ENCODE peak calls at places on chromosomes 16 and 17, in six cellular contexts. One of them, this sample, is unnamed.
A peak's percentile ranks its signal among the peaks of the same experiment; 100 is the strongest.

GRCh38 chr17:41009301-41009760 is 403 bp upstream of the KRTAP3-1 start:
- DNase-seq in EL: no peak
- DNase-seq in BE2C: no peak
- DNase-seq in LHCN-M2: no peak
- DNase-seq in adrenal gland: no peak
- DNase-seq in left kidney: no peak
- DNase-seq in this sample: peak; percentile 18

GRCh38 chr16:53913082-53913870 is 209.3 kb downstream of the FTO start:
- DNase-seq in left kidney: no peak
- DNase-seq in EL: peak; percentile 76
- DNase-seq in LHCN-M2: peak; percentile 95
- DNase-seq in adrenal gland: peak; percentile 80
- DNase-seq in BE2C: peak; percentile 10
- DNase-seq in this sample: no peak

GRCh38 chr16:77211880-77212735 is 12.9 kb downstream of the SYCE1L start:
- DNase-seq in BE2C: peak; percentile 77
- DNase-seq in adrenal gland: no peak
- DNase-seq in LHCN-M2: peak; percentile 71
- DNase-seq in EL: peak; percentile 18
- DNase-seq in left kidney: peak; percentile 94
- DNase-seq in this sample: peak; percentile 84

GRCh38 chr16:71230122-71230845 is at the start of gene HYDIN:
- DNase-seq in LHCN-M2: peak; percentile 24
- DNase-seq in adrenal gland: peak; percentile 86
- DNase-seq in BE2C: peak; percentile 92
- DNase-seq in left kidney: peak; percentile 97
- DNase-seq in EL: peak; percentile 58
- DNase-seq in this sample: peak; percentile 92

GRCh38 chr17:57566724-57567123 is 178.4 kb downstream of the CCDC182 start:
- DNase-seq in adrenal gland: no peak
- DNase-seq in left kidney: no peak
- DNase-seq in LHCN-M2: no peak
- DNase-seq in BE2C: peak; percentile 43
- DNase-seq in EL: no peak
- DNase-seq in this sample: no peak

GRCh38 chr17:74723891-74724290 is 11.2 kb upstream of the CD300LF start:
- DNase-seq in left kidney: no peak
- DNase-seq in BE2C: no peak
- DNase-seq in adrenal gland: no peak
- DNase-seq in LHCN-M2: no peak
- DNase-seq in EL: no peak
- DNase-seq in this sample: no peak

GRCh38 chr17:41116292-41116691 is 1.9 kb downstream of the KRTAP4-11 start:
- DNase-seq in left kidney: no peak
- DNase-seq in EL: peak; percentile 66
- DNase-seq in BE2C: no peak
- DNase-seq in adrenal gland: no peak
- DNase-seq in LHCN-M2: no peak
- DNase-seq in this sample: no peak

GRCh38 chr16:4661661-4662060 is 31.7 kb upstream of the NUDT16L1 start:
- DNase-seq in BE2C: no peak
- DNase-seq in EL: no peak
- DNase-seq in LHCN-M2: peak; percentile 56
- DNase-seq in adrenal gland: no peak
- DNase-seq in left kidney: no peak
- DNase-seq in this sample: no peak

GRCh38 chr16:19578378-19578851 is 22.9 kb downstream of the VPS35L start:
- DNase-seq in BE2C: no peak
- DNase-seq in EL: no peak
- DNase-seq in adrenal gland: no peak
- DNase-seq in left kidney: no peak
- DNase-seq in LHCN-M2: no peak
- DNase-seq in this sample: no peak

GRCh38 chr17:76121932-76122383 is 18.4 kb upstream of the EXOC7 start:
- DNase-seq in LHCN-M2: no peak
- DNase-seq in adrenal gland: no peak
- DNase-seq in BE2C: no peak
- DNase-seq in left kidney: no peak
- DNase-seq in EL: no peak
- DNase-seq in this sample: no peak

GRCh38 chr17:4074831-4075495 is 67.9 kb downstream of the ZZEF1 start:
- DNase-seq in left kidney: peak; percentile 71
- DNase-seq in LHCN-M2: peak; percentile 38
- DNase-seq in adrenal gland: no peak
- DNase-seq in BE2C: peak; percentile 16
- DNase-seq in EL: peak; percentile 38
- DNase-seq in this sample: peak; percentile 42

GRCh38 chr17:70405492-70406220 is 236.3 kb downstream of the KCNJ2 start:
- DNase-seq in left kidney: no peak
- DNase-seq in EL: peak; percentile 91
- DNase-seq in adrenal gland: no peak
- DNase-seq in BE2C: no peak
- DNase-seq in LHCN-M2: peak; percentile 99
- DNase-seq in this sample: no peak

GRCh38 chr16:64206877-64207276 is 915.0 kb downstream of the CDH11 start:
- DNase-seq in LHCN-M2: peak; percentile 90
- DNase-seq in adrenal gland: no peak
- DNase-seq in BE2C: no peak
- DNase-seq in left kidney: no peak
- DNase-seq in EL: no peak
- DNase-seq in this sample: no peak

GRCh38 chr17:45813051-45813731 is 29.1 kb downstream of the CRHR1 start:
- DNase-seq in left kidney: peak; percentile 78
- DNase-seq in BE2C: no peak
- DNase-seq in LHCN-M2: no peak
- DNase-seq in adrenal gland: no peak
- DNase-seq in EL: no peak
- DNase-seq in this sample: peak; percentile 59

This sample was measured in NT2/D1.